ENCODE peak calls at places on chromosomes 13 and 19, in six cellular contexts. K is endodermal cell, H is HL-60, A is iPS-NIHi11, J is NAMALWA, Z is SK-MEL-5. B is an unnamed sample.

GRCh38 chr13:45206340-45206739 is 5.5 kb upstream of the KCTD4 start:
- DNase-seq in K (no peak), H (no peak), A (no peak), J (no peak), Z (no peak), B (no peak)

GRCh38 chr19:11780431-11781020 is 13.7 kb downstream of the ZNF441 start:
- DNase-seq in K (no peak), H (no peak), A (no peak), J (no peak), Z (no peak), B (no peak)

GRCh38 chr13:19737844-19738557 is 44.7 kb downstream of the PSPC1 start:
- DNase-seq in K (no peak), H (no peak), A (no peak), J (no peak), Z (no peak), B (no peak)

GRCh38 chr13:41763772-41764171 is 197.1 kb downstream of the VWA8 start:
- DNase-seq in K (no peak), H (no peak), A (no peak), J (no peak), Z (no peak), B (peak; percentile 18)

GRCh38 chr19:1042689-1043511 is 3.0 kb downstream of the ABCA7 start:
- DNase-seq in K (peak; percentile 52), H (no peak), A (peak; percentile 15), J (no peak), Z (no peak), B (no peak)

GRCh38 chr19:16161848-16162247 is 11.5 kb downstream of the CIB3 start:
- DNase-seq in K (no peak), H (no peak), A (no peak), J (no peak), Z (no peak), B (no peak)

GRCh38 chr19:12867120-12868099 is 13.8 kb downstream of the DNASE2 start:
- DNase-seq in K (peak; percentile 97), H (no peak), A (peak; percentile 96), J (peak; percentile 39), Z (no peak), B (peak; percentile 94)

GRCh38 chr19:2517881-2518601 is 42.1 kb downstream of the GADD45B start:
- DNase-seq in K (no peak), H (no peak), A (no peak), J (no peak), Z (no peak), B (peak; percentile 56)

GRCh38 chr13:113874177-113874576 is 10.3 kb upstream of the GAS6 start:
- DNase-seq in K (peak; percentile 40), H (no peak), A (no peak), J (no peak), Z (no peak), B (no peak)

GRCh38 chr19:40662925-40663711 is 27.3 kb downstream of the NUMBL start:
- DNase-seq in K (peak; percentile 97), H (peak; percentile 80), A (peak; percentile 96), J (peak; percentile 93), Z (peak; percentile 75), B (peak; percentile 95)

GRCh38 chr13:75352641-75353327 is 129.2 kb downstream of the TBC1D4 start:
- DNase-seq in K (no peak), H (no peak), A (no peak), J (no peak), Z (no peak), B (no peak)

GRCh38 chr19:4517451-4518057 is 732 bp downstream of the PLIN4 start:
- DNase-seq in K (no peak), H (no peak), A (no peak), J (no peak), Z (no peak), B (no peak)

GRCh38 chr19:1275976-1276619 is 768 bp downstream of the FAM174C start:
- DNase-seq in K (no peak), H (no peak), A (no peak), J (no peak), Z (no peak), B (no peak)

GRCh38 chr19:1975081-1975480 is 34.1 kb downstream of the CSNK1G2 start:
- DNase-seq in K (no peak), H (no peak), A (no peak), J (no peak), Z (no peak), B (no peak)

GRCh38 chr19:4084547-4084877 is 17.8 kb upstream of the ZBTB7A start:
- DNase-seq in K (no peak), H (no peak), A (no peak), J (no peak), Z (no peak), B (no peak)

GRCh38 chr19:45526143-45526542 is 18.9 kb downstream of the VASP start:
- DNase-seq in K (peak; percentile 94), H (no peak), A (peak; percentile 87), J (no peak), Z (peak; percentile 78), B (peak; percentile 92)

GRCh38 chr19:3821857-3822364 is 35.7 kb upstream of the MATK start:
- DNase-seq in K (peak; percentile 95), H (peak; percentile 65), A (peak; percentile 98), J (peak; percentile 64), Z (peak; percentile 56), B (peak; percentile 75)

GRCh38 chr13:46712524-46712923 is 84.4 kb downstream of the ESD start:
- DNase-seq in K (peak; percentile 58), H (no peak), A (no peak), J (no peak), Z (no peak), B (peak; percentile 41)

GRCh38 chr13:51276684-51277083 is 54.5 kb downstream of the FAM124A start:
- DNase-seq in K (peak; percentile 17), H (no peak), A (no peak), J (no peak), Z (no peak), B (peak; percentile 44)

GRCh38 chr13:27038323-27038722 is 133.3 kb downstream of the USP12 start:
- DNase-seq in K (no peak), H (no peak), A (no peak), J (no peak), Z (no peak), B (no peak)

B was measured in left kidney.